ENCODE peak calls at places on chromosomes 1 and 21, in eight cellular contexts. T is activated T-helper 1 cell treated with anti-CD3 and anti-CD28 coated beads, Interleukin-12 subunit alpha, Interleukin-12 subunit beta, Interleukin-2, Interleukin-4 antibody, amounts not matched to agents 30 ng/mL and 10 ng/mL and 1 ng/mL, durations not matched to agents 14 hours and 24 hours and 36 hours; B is activated naive CD4-positive, alpha-beta T cell treated with anti-CD3 and anti-CD28 coated beads for 36 hours; J is NCI-H2081; R is GM03348; Q is AG09309; U is GM04504; O is skeletal muscle cell. I is an unnamed sample.

GRCh38 chr1:221187174-221187573 is 307.9 kb downstream of the HLX start:
- DNase-seq in T (no peak), B (no peak), J (no peak), R (no peak), Q (no peak), U (no peak), O (no peak), I (no peak)

GRCh38 chr1:116983112-116983511 is 18.4 kb upstream of the CD101 start:
- DNase-seq in T (no peak), B (no peak), J (no peak), R (no peak), Q (no peak), U (no peak), O (no peak), I (no peak)

GRCh38 chr1:26740958-26741357 is 45.1 kb downstream of the ARID1A start:
- DNase-seq in T (no peak), B (no peak), J (no peak), R (no peak), Q (no peak), U (no peak), O (no peak), I (no peak)

GRCh38 chr1:223558512-223558911 is 107.0 kb downstream of the CAPN8 start:
- DNase-seq in T (no peak), B (no peak), J (no peak), R (no peak), Q (no peak), U (no peak), O (no peak), I (no peak)

GRCh38 chr1:86765073-86765472 is 60.7 kb downstream of the SH3GLB1 start:
- DNase-seq in T (no peak), B (no peak), J (no peak), R (no peak), Q (no peak), U (no peak), O (no peak), I (no peak)

GRCh38 chr1:156150107-156151000 is 3.0 kb upstream of the SEMA4A start:
- DNase-seq in T (no peak), B (peak), J (no peak), R (no peak), Q (no peak), U (no peak), O (no peak), I (no peak)

GRCh38 chr21:45575993-45576837 is 34.0 kb upstream of the SLC19A1 start:
- DNase-seq in T (no peak), B (no peak), J (no peak), R (no peak), Q (no peak), U (no peak), O (no peak), I (no peak)

GRCh38 chr1:58515794-58516401 is 30.6 kb downstream of the OMA1 start:
- DNase-seq in T (no peak), B (peak), J (peak), R (peak), Q (peak), U (peak), O (peak), I (peak)

GRCh38 chr1:233723387-233723786 is 109.5 kb downstream of the KCNK1 start:
- DNase-seq in T (no peak), B (no peak), J (no peak), R (no peak), Q (no peak), U (no peak), O (no peak), I (no peak)

GRCh38 chr1:204684551-204685235 is 845 bp downstream of the LRRN2 start:
- DNase-seq in T (no peak), B (no peak), J (peak), R (no peak), Q (no peak), U (no peak), O (no peak), I (no peak)

GRCh38 chr1:113021430-113022085 is 51.4 kb upstream of the LRIG2 start:
- DNase-seq in T (no peak), B (no peak), J (peak), R (peak), Q (no peak), U (peak), O (peak), I (no peak)

GRCh38 chr1:212782422-212783154 is 9.0 kb downstream of the NSL1 start:
- DNase-seq in T (no peak), B (peak), J (peak), R (peak), Q (no peak), U (no peak), O (peak), I (no peak)

GRCh38 chr1:208161005-208161404 is 83.2 kb downstream of the PLXNA2 start:
- DNase-seq in T (no peak), B (no peak), J (no peak), R (no peak), Q (no peak), U (no peak), O (no peak), I (no peak)

GRCh38 chr1:211577277-211577825 is 1.6 kb downstream of the SLC30A1 start:
- DNase-seq in T (no peak), B (no peak), J (no peak), R (no peak), Q (no peak), U (no peak), O (no peak), I (no peak)

GRCh38 chr1:205571747-205572146 is 60.1 kb downstream of the ELK4 start:
- DNase-seq in T (no peak), B (no peak), J (no peak), R (no peak), Q (no peak), U (no peak), O (no peak), I (no peak)

GRCh38 chr1:224707849-224708725 is 92.0 kb downstream of the CNIH3 start:
- DNase-seq in T (no peak), B (no peak), J (no peak), R (peak), Q (peak), U (peak), O (peak), I (no peak)

GRCh38 chr21:41446571-41446970 is 20.5 kb downstream of the MX1 start:
- DNase-seq in T (no peak), B (no peak), J (no peak), R (no peak), Q (no peak), U (no peak), O (no peak), I (no peak)

GRCh38 chr1:33383974-33384767 is 46.7 kb downstream of the PHC2 start:
- DNase-seq in T (no peak), B (no peak), J (no peak), R (peak), Q (no peak), U (peak), O (peak), I (no peak)

GRCh38 chr1:24437631-24438396 is 22.2 kb downstream of the NIPAL3 start:
- DNase-seq in T (no peak), B (peak), J (no peak), R (peak), Q (no peak), U (no peak), O (no peak), I (no peak)

GRCh38 chr21:24367936-24368335 is 1239.3 kb downstream of the MRPL39 start:
- DNase-seq in T (no peak), B (no peak), J (no peak), R (no peak), Q (no peak), U (no peak), O (no peak), I (no peak)

GRCh38 chr1:189205863-189206262 is 1271.8 kb downstream of the BRINP3 start:
- DNase-seq in T (no peak), B (no peak), J (no peak), R (no peak), Q (no peak), U (no peak), O (no peak), I (no peak)

GRCh38 chr1:30109853-30110252 is 613.5 kb downstream of the MATN1 start:
- DNase-seq in T (no peak), B (no peak), J (no peak), R (no peak), Q (peak), U (peak), O (peak), I (no peak)

GRCh38 chr1:192812420-192813209 is 3.8 kb downstream of the RGS2 start:
- DNase-seq in T (no peak), B (no peak), J (no peak), R (no peak), Q (no peak), U (no peak), O (no peak), I (no peak)

GRCh38 chr1:6414443-6414844 is 5.3 kb downstream of the HES2 start:
- DNase-seq in T (no peak), B (peak), J (peak), R (peak), Q (no peak), U (no peak), O (no peak), I (no peak)

GRCh38 chr1:247437551-247438535 is 20.1 kb downstream of the OR2B11 start:
- DNase-seq in T (no peak), B (no peak), J (no peak), R (no peak), Q (no peak), U (no peak), O (no peak), I (no peak)

GRCh38 chr1:109556563-109556962 is 8.1 kb downstream of the GNAI3 start:
- DNase-seq in T (no peak), B (no peak), J (no peak), R (no peak), Q (no peak), U (no peak), O (no peak), I (no peak)

GRCh38 chr1:54979327-54979891 is 1.0 kb upstream of the TMEM61 start:
- DNase-seq in T (no peak), B (no peak), J (no peak), R (no peak), Q (no peak), U (no peak), O (no peak), I (no peak)

GRCh38 chr1:116740296-116740695 is 13.9 kb upstream of the CD2 start:
- DNase-seq in T (no peak), B (no peak), J (no peak), R (no peak), Q (no peak), U (no peak), O (no peak), I (no peak)

GRCh38 chr1:48776400-48777218 is at the start of gene BEND5:
- DNase-seq in T (peak), B (peak), J (peak), R (peak), Q (no peak), U (no peak), O (peak), I (no peak)

GRCh38 chr1:245585252-245585959 is 430.6 kb downstream of the KIF26B start:
- DNase-seq in T (no peak), B (no peak), J (no peak), R (peak), Q (peak), U (no peak), O (peak), I (peak)

GRCh38 chr1:24069817-24070216 is 42.1 kb downstream of the MYOM3 start:
- DNase-seq in T (no peak), B (no peak), J (no peak), R (no peak), Q (no peak), U (no peak), O (no peak), I (no peak)

GRCh38 chr1:13964768-13965167 is 264.8 kb downstream of the PRDM2 start:
- DNase-seq in T (no peak), B (no peak), J (no peak), R (no peak), Q (no peak), U (no peak), O (no peak), I (no peak)

GRCh38 chr1:22739648-22740385 is 29.2 kb downstream of the EPHB2 start:
- DNase-seq in T (no peak), B (no peak), J (no peak), R (peak), Q (peak), U (peak), O (peak), I (peak)

GRCh38 chr1:170967042-170967910 is 31.9 kb downstream of the MROH9 start:
- DNase-seq in T (no peak), B (peak), J (peak), R (peak), Q (peak), U (no peak), O (peak), I (peak)

GRCh38 chr21:20882462-20883415 is 115.5 kb upstream of the NCAM2 start:
- DNase-seq in T (no peak), B (peak), J (peak), R (peak), Q (no peak), U (peak), O (peak), I (no peak)

GRCh38 chr1:204445860-204446412 is 34.3 kb upstream of the PPP1R15B start:
- DNase-seq in T (no peak), B (peak), J (peak), R (peak), Q (no peak), U (no peak), O (no peak), I (no peak)

GRCh38 chr1:85576256-85576641 is 4.3 kb upstream of the CCN1 start:
- DNase-seq in T (no peak), B (peak), J (no peak), R (no peak), Q (peak), U (peak), O (no peak), I (no peak)

GRCh38 chr1:8423134-8423701 is 105.3 kb downstream of the SLC45A1 start:
- DNase-seq in T (peak), B (peak), J (no peak), R (peak), Q (no peak), U (no peak), O (no peak), I (no peak)

GRCh38 chr1:215146252-215146975 is 63.9 kb downstream of the KCNK2 start:
- DNase-seq in T (no peak), B (peak), J (peak), R (no peak), Q (no peak), U (no peak), O (no peak), I (no peak)

GRCh38 chr1:9009438-9010366 is 16.5 kb downstream of the SLC2A7 start:
- DNase-seq in T (no peak), B (peak), J (no peak), R (peak), Q (no peak), U (no peak), O (no peak), I (no peak)

I was measured in epithelial cell of proximal tubule.